ENCODE peak calls at places on chromosomes 5 and 9, in eight cellular contexts. Y, B, R, C, L, Z, M and Q are unnamed samples.
A peak's percentile ranks its signal among the peaks of the same experiment; 100 is the strongest.

GRCh38 chr5:113047733-113048652 is 71.4 kb downstream of the DCP2 start:
- DNase-seq in R (no peak), C (no peak), Z (no peak), B (no peak), L (no peak), Y (no peak), M (peak; percentile 44), Q (no peak)

GRCh38 chr5:52657231-52657645 is 130.5 kb upstream of the ITGA1 start:
- DNase-seq in Y (peak; percentile 69), M (peak; percentile 17), C (peak; percentile 69), Z (peak; percentile 15), L (peak; percentile 18), R (peak; percentile 65), B (peak; percentile 42), Q (peak; percentile 38)

GRCh38 chr9:35406183-35406959 is 83.5 kb upstream of the RUSC2 start:
- DNase-seq in L (no peak), M (peak; percentile 29), R (no peak), C (peak; percentile 55), Y (no peak), B (no peak), Z (no peak), Q (no peak)

GRCh38 chr9:113219186-113219936 is 1.7 kb downstream of the FKBP15 start:
- DNase-seq in Z (no peak), B (no peak), M (peak; percentile 55), C (no peak), Y (no peak), L (no peak), R (no peak), Q (no peak)

GRCh38 chr9:121277518-121278275 is 9.7 kb downstream of the GSN start:
- DNase-seq in C (no peak), M (no peak), Z (no peak), B (no peak), R (peak; percentile 69), L (no peak), Y (peak; percentile 64), Q (no peak)

GRCh38 chr5:132756542-132756941 is 9.3 kb downstream of the CCNI2 start:
- DNase-seq in C (no peak), R (no peak), M (no peak), Z (no peak), Y (no peak), L (no peak), B (no peak), Q (no peak)

GRCh38 chr5:36060516-36060885 is 6.2 kb downstream of the UGT3A2 start:
- DNase-seq in C (no peak), L (no peak), B (peak; percentile 16), Y (no peak), M (no peak), R (peak; percentile 16), Z (no peak), Q (no peak)

GRCh38 chr5:131628990-131629389 is 6.0 kb downstream of the RAPGEF6 start:
- DNase-seq in B (no peak), Z (no peak), L (no peak), Y (no peak), R (peak; percentile 82), M (no peak), C (no peak), Q (no peak)

GRCh38 chr5:163565931-163566608 is 60.7 kb downstream of the MAT2B start:
- DNase-seq in L (peak; percentile 76), B (no peak), M (peak; percentile 23), Y (peak; percentile 30), C (peak; percentile 40), Z (no peak), R (no peak), Q (peak; percentile 45)

GRCh38 chr9:1890806-1891205 is 124.3 kb upstream of the SMARCA2 start:
- DNase-seq in C (no peak), Z (no peak), R (peak; percentile 3), L (no peak), Y (peak; percentile 2), M (no peak), B (no peak), Q (no peak)

GRCh38 chr9:84945878-84946538 is 276.5 kb downstream of the NTRK2 start:
- DNase-seq in R (peak; percentile 3), C (no peak), M (no peak), B (no peak), Z (no peak), Y (no peak), L (no peak), Q (no peak)

GRCh38 chr5:154276932-154277331 is 86.4 kb downstream of the GALNT10 start:
- DNase-seq in Y (peak; percentile 99), L (no peak), B (no peak), C (peak; percentile 63), Z (peak; percentile 94), R (peak; percentile 99), M (no peak), Q (no peak)

GRCh38 chr5:73030531-73030930 is 74.7 kb downstream of the FCHO2 start:
- DNase-seq in L (no peak), Y (no peak), Z (no peak), C (no peak), M (no peak), R (no peak), B (no peak), Q (peak; percentile 62)

GRCh38 chr5:30100929-30101328 is 1092.6 kb upstream of the CDH6 start:
- DNase-seq in Z (no peak), M (no peak), L (no peak), C (no peak), B (no peak), R (no peak), Y (peak; percentile 1), Q (no peak)

GRCh38 chr9:93057024-93057702 is 1.3 kb upstream of the SUSD3 start:
- DNase-seq in B (no peak), Y (no peak), M (no peak), Z (no peak), L (no peak), C (no peak), R (no peak), Q (no peak)

GRCh38 chr5:171157775-171158174 is 151.3 kb upstream of the TLX3 start:
- DNase-seq in C (no peak), B (no peak), R (no peak), Y (no peak), Z (no peak), L (no peak), M (no peak), Q (no peak)

GRCh38 chr5:151126199-151126645 is 31.4 kb downstream of the ANXA6 start:
- DNase-seq in B (peak; percentile 38), L (peak; percentile 68), R (peak; percentile 70), Z (no peak), C (peak; percentile 77), Y (peak; percentile 60), M (peak; percentile 73), Q (peak; percentile 17)

GRCh38 chr5:27494845-27495244 is 456.5 kb upstream of the CDH9 start:
- DNase-seq in M (no peak), R (peak; percentile 45), L (no peak), Z (no peak), Y (no peak), C (no peak), B (no peak), Q (no peak)

GRCh38 chr9:70802758-70803436 is 318.5 kb downstream of the TRPM3 start:
- DNase-seq in Z (no peak), B (no peak), Y (no peak), L (no peak), M (no peak), C (no peak), R (no peak), Q (no peak)
- TF ChIP-seq CTCF in Z (no peak), B (no peak), Y (no peak), L (no peak), M (no peak), C (no peak), R (no peak), Q (peak; percentile 17)

GRCh38 chr5:134994560-134995156 is 27.0 kb downstream of the CATSPER3 start:
- DNase-seq in C (no peak), L (no peak), M (no peak), R (no peak), B (no peak), Z (no peak), Y (no peak), Q (no peak)
- TF ChIP-seq CTCF in C (no peak), L (no peak), M (no peak), R (no peak), B (no peak), Z (no peak), Y (no peak), Q (no peak)

GRCh38 chr9:131980267-131980916 is 99.3 kb downstream of the MED27 start:
- DNase-seq in L (no peak), B (no peak), C (no peak), Z (no peak), R (no peak), M (no peak), Y (no peak), Q (no peak)

GRCh38 chr9:131984564-131984963 is 95.1 kb downstream of the MED27 start:
- DNase-seq in R (no peak), C (no peak), L (no peak), M (no peak), B (no peak), Z (no peak), Y (no peak), Q (no peak)

GRCh38 chr9:131982102-131982501 is 97.6 kb downstream of the MED27 start:
- DNase-seq in B (no peak), Z (no peak), C (no peak), L (no peak), M (no peak), Y (no peak), R (no peak), Q (no peak)

GRCh38 chr9:131982683-131983239 is 96.9 kb downstream of the MED27 start:
- DNase-seq in B (no peak), Y (no peak), L (no peak), R (peak; percentile 75), M (no peak), C (no peak), Z (no peak), Q (no peak)

DNA sequence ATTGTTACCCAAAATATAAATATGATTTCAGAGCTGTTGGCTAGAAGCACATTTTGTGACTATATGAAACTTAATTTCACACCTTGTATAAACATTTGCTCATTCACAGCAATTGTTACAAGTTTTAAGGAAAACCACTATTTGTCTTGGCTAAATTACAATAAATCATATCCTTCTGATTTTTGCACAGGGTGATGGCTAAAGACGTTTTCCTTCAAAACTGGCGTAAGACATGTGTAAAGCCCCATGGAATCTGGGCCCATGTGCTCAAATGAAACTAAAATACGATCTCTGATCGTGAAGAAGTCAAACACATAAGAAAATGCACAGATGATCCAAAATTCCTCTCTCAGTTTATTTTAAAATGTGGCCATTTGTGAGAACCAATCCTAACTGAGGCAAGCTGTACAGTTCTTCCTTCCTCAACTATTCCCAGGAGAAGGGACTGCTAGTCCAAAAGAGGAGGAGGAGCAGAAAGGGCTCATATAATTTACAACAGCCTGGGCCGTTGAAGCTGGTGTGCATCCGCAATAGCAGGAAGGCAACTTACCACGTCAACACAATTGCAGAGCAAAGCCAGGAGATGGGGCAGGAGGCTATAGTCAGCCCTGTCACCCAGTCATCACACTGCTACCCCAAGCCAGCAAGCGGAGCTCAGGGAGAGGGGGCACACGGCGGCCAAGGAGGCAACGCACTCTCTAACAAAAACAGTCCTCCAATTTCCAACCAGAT is 98.4 kb downstream of the MED27 start:
- DNase-seq in R (peak; percentile 21), Y (peak; percentile 19), C (no peak), B (no peak), M (no peak), Z (no peak), L (no peak), Q (no peak)
- TF ChIP-seq CTCF in R (no peak), Y (no peak), C (no peak), B (no peak), M (no peak), Z (no peak), L (no peak), Q (no peak)

DNA sequence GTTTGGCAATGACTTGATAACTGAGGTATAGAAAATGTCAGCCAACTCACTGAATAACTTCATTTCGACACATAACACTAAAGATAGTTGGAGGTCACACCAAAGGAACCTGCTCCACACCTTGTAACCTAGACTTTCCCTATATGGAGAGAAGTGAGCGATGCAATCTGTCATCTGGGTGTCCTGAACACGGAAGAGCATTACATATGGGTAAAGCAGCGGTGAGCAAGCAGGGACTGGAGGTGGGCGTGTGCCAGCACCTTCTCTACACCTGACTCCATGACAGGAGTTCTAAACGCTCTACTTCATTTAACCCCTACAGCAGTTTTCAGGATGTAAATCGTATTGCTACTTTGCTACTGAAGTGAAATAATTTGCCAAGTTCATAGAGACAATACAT is 152.8 kb downstream of the SLC12A2 start:
- DNase-seq in C (no peak), B (no peak), Y (no peak), R (no peak), M (no peak), L (no peak), Z (no peak), Q (no peak)
- TF ChIP-seq CTCF in C (no peak), B (no peak), Y (no peak), R (no peak), M (no peak), L (no peak), Z (no peak), Q (no peak)